ENCODE peak calls at places on chromosomes 13 and 19, in four cellular contexts. K is cardiac muscle cell, T is mammary epithelial cell, M is AG10803. A is an unnamed sample.

GRCh38 chr19:55016017-55016416 is 22.0 kb downstream of the GP6 start:
- DNase-seq in K (no peak), T (no peak), M (no peak), A (no peak)

GRCh38 chr13:20967340-20967739 is 64.8 kb upstream of the XPO4 start:
- DNase-seq in K (no peak), T (no peak), M (no peak), A (no peak)

GRCh38 chr13:83622422-83622784 is 259.9 kb downstream of the SLITRK1 start:
- DNase-seq in K (peak; percentile 3), T (peak; percentile 71), M (no peak), A (no peak)

GRCh38 chr19:3061214-3062161 is 807 bp downstream of the TLE5 start:
- DNase-seq in K (peak; percentile 60), T (no peak), M (peak; percentile 36), A (no peak)

GRCh38 chr13:90502143-90502542 is 845.3 kb upstream of the MIR17HG start:
- DNase-seq in K (no peak), T (no peak), M (no peak), A (no peak)

GRCh38 chr13:45178349-45179142 is 22.3 kb downstream of the KCTD4 start:
- DNase-seq in K (peak; percentile 21), T (no peak), M (peak; percentile 11), A (no peak)

GRCh38 chr19:791605-792360 is 5.5 kb upstream of the PTBP1 start:
- DNase-seq in K (peak; percentile 62), T (no peak), M (no peak), A (peak; percentile 51)

GRCh38 chr19:16449330-16449961 is 22.3 kb downstream of the EPS15L1 start:
- DNase-seq in K (no peak), T (no peak), M (no peak), A (no peak)

GRCh38 chr19:30739394-30739793 is 367.2 kb downstream of the ZNF536 start:
- DNase-seq in K (no peak), T (no peak), M (peak; percentile 44), A (no peak)

GRCh38 chr19:57708641-57709354 is at the start of gene ZNF154:
- DNase-seq in K (peak; percentile 86), T (no peak), M (peak; percentile 57), A (no peak)

GRCh38 chr19:46932346-46932745 is 71.5 kb downstream of the ARHGAP35 start:
- DNase-seq in K (peak; percentile 56), T (peak; percentile 43), M (peak; percentile 54), A (no peak)

GRCh38 chr13:51955281-51955771 is 55.9 kb downstream of the ATP7B start:
- DNase-seq in K (no peak), T (no peak), M (no peak), A (no peak)

GRCh38 chr13:94090773-94091172 is 388.7 kb downstream of the DCT start:
- DNase-seq in K (peak; percentile 11), T (no peak), M (no peak), A (no peak)

GRCh38 chr19:45960595-45961235 is 12.9 kb downstream of the NOVA2 start:
- DNase-seq in K (no peak), T (no peak), M (no peak), A (peak; percentile 38)

GRCh38 chr19:46076951-46077814 is 36.4 kb upstream of the IGFL4 start:
- DNase-seq in K (peak; percentile 88), T (peak; percentile 69), M (peak; percentile 73), A (peak; percentile 86)

DNA sequence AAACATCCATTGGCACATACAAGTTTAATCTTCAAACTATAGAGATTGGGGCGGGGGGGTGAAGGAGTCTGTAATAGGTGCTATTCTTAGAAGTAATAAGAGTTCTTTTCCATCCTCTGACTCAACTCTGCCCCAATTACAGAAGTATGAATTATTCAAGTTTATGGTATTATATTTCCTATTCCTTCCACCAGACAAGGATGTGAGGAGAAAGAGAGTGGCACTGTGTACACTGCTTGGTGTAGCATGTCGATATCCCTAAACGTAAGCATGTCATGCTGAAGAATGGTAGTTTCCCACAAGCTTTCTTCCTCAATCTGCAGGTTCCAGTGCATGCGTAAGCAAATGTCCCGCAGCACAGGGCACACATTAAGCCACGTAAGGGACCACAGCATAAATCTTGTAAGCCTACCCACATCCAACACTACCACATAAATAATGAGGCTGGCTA is 14.1 kb downstream of the BRD4 start:
- DNase-seq in K (no peak), T (no peak), M (no peak), A (no peak)
- H3K4me3 ChIP-seq in K (no peak overlapping the region), T (no peak overlapping the region), M (no peak overlapping the region), A (no peak overlapping the region)

DNA sequence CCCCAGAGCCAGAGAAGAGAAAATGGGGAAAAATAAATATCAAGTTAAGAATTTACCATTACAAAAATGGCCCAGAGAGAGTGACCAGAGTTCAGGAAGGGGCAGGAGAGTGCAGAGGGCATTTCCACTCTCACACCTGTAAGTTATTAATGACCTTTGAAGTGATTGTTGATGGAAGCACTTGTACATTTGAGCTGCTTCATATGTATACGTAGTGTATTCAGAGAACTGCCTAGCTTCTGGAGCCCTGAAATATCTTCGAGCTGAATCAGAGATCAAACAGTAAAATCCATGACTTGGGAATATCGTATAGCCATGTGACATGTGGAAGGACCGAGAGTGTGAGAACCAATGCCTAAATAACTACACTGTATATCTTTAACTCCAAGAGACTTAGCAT is 49.2 kb upstream of the PCCA start:
- DNase-seq in K (no peak), T (no peak), M (no peak), A (no peak)
- H3K4me3 ChIP-seq in K (no peak overlapping the region), T (no peak overlapping the region), M (no peak overlapping the region), A (no peak overlapping the region)

GRCh38 chr13:38693641-38694040 is 6.8 kb downstream of the FREM2 start:
- DNase-seq in K (no peak), T (peak; percentile 26), M (no peak), A (no peak)

GRCh38 chr13:38690231-38690630 is 3.4 kb downstream of the FREM2 start:
- DNase-seq in K (no peak), T (no peak), M (no peak), A (no peak)

GRCh38 chr13:38688674-38689073 is 1.8 kb downstream of the FREM2 start:
- DNase-seq in K (no peak), T (no peak), M (no peak), A (peak; percentile 39)

GRCh38 chr13:38697197-38697596 is 10.3 kb downstream of the FREM2 start:
- DNase-seq in K (no peak), T (no peak), M (no peak), A (no peak)

GRCh38 chr13:38693168-38693567 is 6.3 kb downstream of the FREM2 start:
- DNase-seq in K (no peak), T (no peak), M (no peak), A (no peak)
- H3K4me3 ChIP-seq in K (no peak overlapping the region), T (no peak overlapping the region), M (no peak overlapping the region), A (no peak overlapping the region)

GRCh38 chr13:103282571-103283450 is 216.6 kb upstream of the SLC10A2 start:
- DNase-seq in K (peak; percentile 92), T (peak; percentile 97), M (no peak), A (no peak)
- H3K4me3 ChIP-seq in K (no peak overlapping the region), T (no peak overlapping the region), M (no peak overlapping the region), A (no peak overlapping the region)

DNA sequence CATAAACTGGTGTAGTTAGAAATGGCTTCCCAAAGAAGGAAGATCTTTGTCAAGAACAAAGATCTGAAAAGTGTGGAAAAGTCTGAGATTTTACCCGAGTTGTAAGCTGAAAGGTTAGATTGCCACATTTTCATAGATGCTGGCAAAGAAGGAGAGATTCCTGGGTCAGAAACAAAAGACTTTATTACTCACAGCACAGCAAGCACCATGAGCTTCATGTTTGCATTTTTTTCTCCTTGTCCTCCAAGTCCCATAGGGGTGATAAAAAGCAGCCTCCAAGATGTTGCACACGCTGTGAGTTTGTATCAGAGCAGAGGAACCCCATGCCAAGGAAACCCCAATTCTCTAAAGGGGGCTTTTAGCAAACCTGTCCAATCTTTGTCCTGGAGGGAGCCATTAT is 29.3 kb downstream of the MZT1 start:
- DNase-seq in K (no peak), T (no peak), M (peak; percentile 15), A (no peak)
- H3K4me3 ChIP-seq in K (no peak overlapping the region), T (no peak overlapping the region), M (no peak overlapping the region), A (no peak overlapping the region)

GRCh38 chr19:2043269-2043641 is 7.8 kb downstream of the MKNK2 start:
- DNase-seq in K (no peak), T (no peak), M (no peak), A (no peak)
- H3K4me3 ChIP-seq in K (no peak overlapping the region), T (no peak overlapping the region), M (no peak overlapping the region), A (no peak overlapping the region)

GRCh38 chr19:1856345-1856697 is 7.1 kb downstream of the KLF16 start:
- DNase-seq in K (no peak), T (no peak), M (no peak), A (no peak)
- H3K4me3 ChIP-seq in K (no peak overlapping the region), T (peak overlapping the region; percentile 6), M (peak overlapping the region; percentile 63), A (peak overlapping the region; percentile 62)

GRCh38 chr13:74036373-74036772 is 97.8 kb downstream of the KLF12 start:
- DNase-seq in K (no peak), T (peak; percentile 87), M (no peak), A (no peak)
- H3K4me3 ChIP-seq in K (no peak overlapping the region), T (no peak overlapping the region), M (no peak overlapping the region), A (no peak overlapping the region)

GRCh38 chr19:50203281-50204080 is at the start of gene MYH14:
- DNase-seq in K (peak; percentile 70), T (no peak), M (peak; percentile 5), A (peak; percentile 52)

GRCh38 chr19:50206191-50206590 is 2.8 kb downstream of the MYH14 start:
- DNase-seq in K (no peak), T (no peak), M (no peak), A (no peak)

GRCh38 chr19:50204081-50204428 is 633 bp downstream of the MYH14 start:
- DNase-seq in K (no peak), T (no peak), M (no peak), A (no peak)

GRCh38 chr19:50205681-50206138 is 2.3 kb downstream of the MYH14 start:
- DNase-seq in K (no peak), T (no peak), M (no peak), A (no peak)

GRCh38 chr19:50204811-50205675 is 1.6 kb downstream of the MYH14 start:
- DNase-seq in K (no peak), T (no peak), M (no peak), A (no peak)
- H3K4me3 ChIP-seq in K (peak overlapping the region; percentile 10), T (no peak overlapping the region), M (no peak overlapping the region), A (no peak overlapping the region)

A was measured in BE2C.